ENCODE peak calls at places on chromosomes 13 and 19, in eight cellular contexts. P is stimulated activated CD4-positive, alpha-beta T cell treated with anti-CD3 and anti-CD28 coated beads, Interleukin-15, amount 100 ng/mL, for 1 hour; N is LHCN-M2; W is type B pancreatic cell; Z is activated naive CD4-positive, alpha-beta T cell treated with anti-CD3 and anti-CD28 coated beads for 36 hours; I is SHP77; T is activated CD8-positive, alpha-beta memory T cell treated with anti-CD3 and anti-CD28 coated beads for 4 hours; J is T-cell. D is an unnamed sample.

GRCh38 chr19:6271251-6271650 is 8.5 kb downstream of the MLLT1 start:
- DNase-seq in W (no peak), P (no peak), J (no peak), I (no peak), N (peak), T (no peak), Z (no peak), D (no peak)

GRCh38 chr13:36493046-36493445 is 60.8 kb downstream of the CCNA1 start:
- DNase-seq in W (no peak), N (no peak), Z (no peak), J (no peak), P (no peak), I (no peak), T (no peak), D (no peak)

GRCh38 chr19:19406878-19407639 is 1.6 kb downstream of the GATAD2A start:
- DNase-seq in T (no peak), N (peak), W (no peak), I (no peak), Z (peak), J (peak), P (peak), D (peak)

GRCh38 chr13:43522788-43523187 is 264.0 kb downstream of the ENOX1 start:
- DNase-seq in J (no peak), I (no peak), T (no peak), P (no peak), W (no peak), Z (no peak), N (peak), D (no peak)

GRCh38 chr13:90839061-90839460 is 508.4 kb upstream of the MIR17HG start:
- DNase-seq in P (no peak), T (no peak), I (no peak), N (no peak), Z (no peak), W (no peak), J (no peak), D (peak)

GRCh38 chr19:43439183-43440063 is 24.7 kb downstream of the TEX101 start:
- DNase-seq in P (peak), I (no peak), N (peak), Z (peak), T (no peak), W (no peak), J (peak), D (no peak)

GRCh38 chr13:59750860-59751259 is 412.9 kb downstream of the DIAPH3 start:
- DNase-seq in I (no peak), Z (no peak), N (peak), J (no peak), P (no peak), W (peak), T (no peak), D (peak)

GRCh38 chr19:45498411-45499195 is at the start of gene PPM1N:
- DNase-seq in P (peak), I (no peak), N (no peak), T (peak), W (no peak), J (peak), Z (peak), D (peak)

GRCh38 chr19:4089400-4089908 is 22.8 kb upstream of the ZBTB7A start:
- DNase-seq in T (no peak), I (no peak), Z (peak), W (no peak), N (no peak), J (peak), P (no peak), D (no peak)

GRCh38 chr13:37490176-37490575 is 108.4 kb downstream of the POSTN start:
- DNase-seq in P (no peak), I (no peak), Z (no peak), J (no peak), N (no peak), T (no peak), W (no peak), D (no peak)

GRCh38 chr19:37303591-37304171 is 67.2 kb upstream of the ZNF527 start:
- DNase-seq in N (peak), T (no peak), I (no peak), J (no peak), P (no peak), Z (no peak), W (no peak), D (no peak)

GRCh38 chr13:30033681-30034447 is 183.4 kb upstream of the UBL3 start:
- DNase-seq in T (no peak), N (peak), J (no peak), Z (no peak), I (no peak), P (no peak), W (no peak), D (no peak)

GRCh38 chr13:72920097-72920496 is 138.2 kb downstream of the PIBF1 start:
- DNase-seq in N (peak), P (no peak), J (no peak), I (no peak), Z (no peak), T (no peak), W (no peak), D (no peak)

GRCh38 chr19:46371371-46371901 is 24.5 kb downstream of the PPP5C start:
- DNase-seq in J (no peak), T (no peak), P (no peak), N (no peak), W (peak), I (no peak), Z (peak), D (no peak)

GRCh38 chr19:8459520-8460260 is 14.9 kb downstream of the HNRNPM start:
- DNase-seq in Z (no peak), I (no peak), P (no peak), N (peak), T (no peak), W (no peak), J (no peak), D (no peak)

GRCh38 chr13:106343831-106344230 is 191.6 kb downstream of the EFNB2 start:
- DNase-seq in P (no peak), J (no peak), N (no peak), Z (no peak), W (no peak), I (no peak), T (no peak), D (no peak)

GRCh38 chr13:111958612-111959395 is 108.1 kb upstream of the SOX1 start:
- DNase-seq in I (no peak), J (no peak), P (no peak), N (no peak), W (no peak), T (no peak), Z (no peak), D (no peak)

GRCh38 chr13:39767791-39768564 is 112.5 kb downstream of the COG6 start:
- DNase-seq in W (no peak), Z (no peak), T (no peak), P (no peak), N (no peak), J (no peak), I (no peak), D (no peak)

GRCh38 chr19:55156202-55157063 is 1.1 kb downstream of the TNNI3 start:
- DNase-seq in W (no peak), N (peak), J (peak), I (peak), P (no peak), Z (peak), T (no peak), D (peak)

GRCh38 chr19:41398042-41398403 is 405 bp downstream of the BCKDHA start:
- DNase-seq in P (no peak), W (no peak), T (no peak), N (peak), Z (no peak), I (no peak), J (no peak), D (peak)

GRCh38 chr13:46983881-46984280 is 87.0 kb upstream of the HTR2A start:
- DNase-seq in I (no peak), N (peak), P (no peak), W (no peak), J (no peak), Z (no peak), T (no peak), D (no peak)

GRCh38 chr19:30221176-30221575 is 151.0 kb upstream of the ZNF536 start:
- DNase-seq in I (no peak), Z (no peak), W (no peak), P (no peak), T (no peak), N (no peak), J (no peak), D (no peak)

GRCh38 chr13:19984430-19985218 is 26.1 kb downstream of the ZMYM2 start:
- DNase-seq in W (no peak), J (no peak), T (no peak), Z (no peak), P (no peak), N (peak), I (no peak), D (peak)

GRCh38 chr13:51249254-51249653 is 27.1 kb downstream of the FAM124A start:
- DNase-seq in I (no peak), Z (no peak), J (no peak), T (no peak), W (no peak), N (peak), P (no peak), D (no peak)

GRCh38 chr13:114161644-114162532 is 17.2 kb upstream of the CFAP97D2 start:
- DNase-seq in I (peak), J (peak), T (no peak), W (no peak), N (peak), Z (peak), P (no peak), D (no peak)

GRCh38 chr13:29480893-29481525 is 114.5 kb downstream of the SLC7A1 start:
- DNase-seq in N (no peak), P (no peak), T (no peak), J (no peak), I (no peak), Z (no peak), W (no peak), D (no peak)

GRCh38 chr13:21079761-21080730 is 18.7 kb upstream of the LATS2 start:
- DNase-seq in W (no peak), J (no peak), N (peak), P (no peak), I (no peak), T (no peak), Z (no peak), D (no peak)

GRCh38 chr19:16370671-16371391 is 46.2 kb downstream of the KLF2 start:
- DNase-seq in W (no peak), N (no peak), I (no peak), T (no peak), Z (no peak), J (peak), P (no peak), D (no peak)

GRCh38 chr19:22523940-22524339 is 101.8 kb upstream of the ZNF98 start:
- DNase-seq in W (no peak), P (no peak), J (no peak), Z (no peak), N (no peak), I (no peak), T (no peak), D (no peak)

GRCh38 chr13:45119469-45119989 is 781 bp upstream of the GTF2F2 start:
- DNase-seq in T (peak), Z (peak), N (peak), I (no peak), J (peak), P (peak), W (no peak), D (no peak)

GRCh38 chr19:56983148-56983547 is 136.6 kb upstream of the USP29 start:
- DNase-seq in W (no peak), J (no peak), Z (no peak), P (no peak), T (no peak), N (no peak), I (no peak), D (no peak)

GRCh38 chr19:3075605-3076431 is 13.5 kb upstream of the TLE5 start:
- DNase-seq in I (peak), Z (peak), W (no peak), J (peak), P (peak), N (no peak), T (peak), D (no peak)

GRCh38 chr19:5958074-5958850 is 19.7 kb downstream of the RANBP3 start:
- DNase-seq in Z (no peak), W (no peak), I (no peak), P (no peak), J (no peak), N (no peak), T (no peak), D (no peak)

GRCh38 chr19:13794388-13794751 is 873 bp upstream of the ZSWIM4 start:
- DNase-seq in T (no peak), J (no peak), P (no peak), I (no peak), N (peak), W (no peak), Z (no peak), D (no peak)

GRCh38 chr19:47762615-47763308 is 15.7 kb upstream of the SELENOW start:
- DNase-seq in T (no peak), I (peak), N (no peak), P (no peak), W (no peak), Z (no peak), J (no peak), D (no peak)

D was measured in NCI-H526.